ENCODE peak calls at places on chromosomes 4 and X, in seven cellular contexts. J is stomach, U is HCT116, N is SJSA1, R is neuronal stem cell, B is uterus, T is breast epithelium. Z is an unnamed sample. For H3K4me1, the result is how much of the 10 kb centered on the place peaks cover.

GRCh38 chr4:1052231-1052671 is 40.8 kb downstream of the FGFRL1 start:
- DNase-seq in T (peak), U (no peak), J (peak), B (no peak), N (no peak), R (no peak), Z (no peak)

GRCh38 chr4:70954032-70954431 is 39.4 kb upstream of the DCK start:
- DNase-seq in U (no peak), T (no peak), J (no peak), B (no peak), R (no peak), N (no peak), Z (no peak)

GRCh38 chr4:150799207-150799606 is 215.9 kb downstream of the LRBA start:
- DNase-seq in J (no peak), N (no peak), R (no peak), U (no peak), T (no peak), B (no peak), Z (no peak)

GRCh38 chr4:110294165-110294564 is 95.8 kb upstream of the ELOVL6 start:
- DNase-seq in B (no peak), J (no peak), T (no peak), U (no peak), R (no peak), N (peak), Z (no peak)

GRCh38 chr4:88104902-88105610 is 53.4 kb downstream of the ABCG2 start:
- DNase-seq in U (no peak), T (no peak), N (no peak), B (no peak), J (no peak), R (no peak), Z (no peak)

GRCh38 chrX:134476284-134476683 is 16.3 kb downstream of the HPRT1 start:
- DNase-seq in T (no peak), B (no peak), J (no peak), R (no peak), N (no peak), U (no peak), Z (no peak)

GRCh38 chr4:156322592-156322991 is 368.9 kb upstream of the CTSO start:
- DNase-seq in T (no peak), U (peak), J (no peak), R (no peak), B (no peak), N (no peak), Z (no peak)

GRCh38 chr4:11505225-11505971 is 76.7 kb upstream of the HS3ST1 start:
- DNase-seq in R (no peak), J (peak), T (no peak), U (peak), N (no peak), B (no peak), Z (no peak)

GRCh38 chr4:119471259-119471658 is 149.3 kb upstream of the FABP2 start:
- DNase-seq in N (no peak), B (no peak), J (no peak), T (no peak), U (no peak), R (no peak), Z (no peak)

GRCh38 chr4:97665553-97665952 is 477.7 kb downstream of the STPG2 start:
- DNase-seq in T (no peak), N (no peak), U (no peak), R (no peak), J (no peak), B (no peak), Z (no peak)

GRCh38 chrX:11566814-11567213 is 98.9 kb downstream of the ARHGAP6 start:
- DNase-seq in J (no peak), U (no peak), R (no peak), N (no peak), B (no peak), T (no peak), Z (no peak)

GRCh38 chr4:1310796-1311715 is 21.4 kb downstream of the MAEA start:
- DNase-seq in T (no peak), U (no peak), J (no peak), R (no peak), B (no peak), N (no peak), Z (no peak)

GRCh38 chr4:20368926-20369325 is 117.2 kb downstream of the SLIT2 start:
- DNase-seq in B (no peak), N (no peak), U (no peak), J (no peak), T (no peak), R (no peak), Z (no peak)

GRCh38 chr4:158217763-158218162 is 7.5 kb downstream of the TMEM144 start:
- DNase-seq in J (no peak), N (no peak), T (no peak), U (no peak), B (no peak), R (no peak), Z (no peak)

GRCh38 chrX:68511255-68511654 is 12.4 kb downstream of the YIPF6 start:
- DNase-seq in U (no peak), R (no peak), N (no peak), T (no peak), J (no peak), B (peak), Z (no peak)

GRCh38 chrX:19883878-19884277 is 3.5 kb downstream of the SH3KBP1 start:
- DNase-seq in N (no peak), R (no peak), U (peak), J (no peak), B (no peak), T (no peak), Z (no peak)

GRCh38 chr4:55359397-55359916 is 13.4 kb downstream of the SRD5A3 start:
- DNase-seq in B (peak), U (no peak), N (no peak), J (no peak), R (no peak), T (no peak), Z (no peak)

GRCh38 chrX:107674480-107675364 is 46.4 kb downstream of the PRPS1 start:
- DNase-seq in J (peak), B (peak), U (no peak), R (no peak), T (peak), N (peak), Z (peak)

GRCh38 chrX:107673401-107673800 is 45.1 kb downstream of the PRPS1 start:
- DNase-seq in U (no peak), N (no peak), R (no peak), J (no peak), T (no peak), B (no peak), Z (no peak)

GRCh38 chrX:107672955-107673378 is 44.7 kb downstream of the PRPS1 start:
- DNase-seq in T (peak), R (no peak), N (peak), U (peak), J (peak), B (peak), Z (peak)

GRCh38 chrX:107675365-107675654 is 47.0 kb downstream of the PRPS1 start:
- DNase-seq in J (no peak), U (no peak), N (no peak), R (no peak), B (no peak), T (no peak), Z (no peak)

GRCh38 chrX:107673933-107674479 is 45.7 kb downstream of the PRPS1 start:
- DNase-seq in B (peak), U (no peak), J (peak), R (no peak), N (peak), T (peak), Z (peak)
- H3K4me1 ChIP-seq in B (under half), U (under half), J (under half), R (under half), N (under half), T (under half), Z (half or more)

GRCh38 chr4:185186769-185187168 is 17.0 kb downstream of the CFAP97 start:
- DNase-seq in N (no peak), B (no peak), U (no peak), T (no peak), R (no peak), J (no peak), Z (no peak)
- H3K4me1 ChIP-seq in N (under half), B (under half), U (under half), T (under half), R (under half), J (under half), Z (under half)

DNA sequence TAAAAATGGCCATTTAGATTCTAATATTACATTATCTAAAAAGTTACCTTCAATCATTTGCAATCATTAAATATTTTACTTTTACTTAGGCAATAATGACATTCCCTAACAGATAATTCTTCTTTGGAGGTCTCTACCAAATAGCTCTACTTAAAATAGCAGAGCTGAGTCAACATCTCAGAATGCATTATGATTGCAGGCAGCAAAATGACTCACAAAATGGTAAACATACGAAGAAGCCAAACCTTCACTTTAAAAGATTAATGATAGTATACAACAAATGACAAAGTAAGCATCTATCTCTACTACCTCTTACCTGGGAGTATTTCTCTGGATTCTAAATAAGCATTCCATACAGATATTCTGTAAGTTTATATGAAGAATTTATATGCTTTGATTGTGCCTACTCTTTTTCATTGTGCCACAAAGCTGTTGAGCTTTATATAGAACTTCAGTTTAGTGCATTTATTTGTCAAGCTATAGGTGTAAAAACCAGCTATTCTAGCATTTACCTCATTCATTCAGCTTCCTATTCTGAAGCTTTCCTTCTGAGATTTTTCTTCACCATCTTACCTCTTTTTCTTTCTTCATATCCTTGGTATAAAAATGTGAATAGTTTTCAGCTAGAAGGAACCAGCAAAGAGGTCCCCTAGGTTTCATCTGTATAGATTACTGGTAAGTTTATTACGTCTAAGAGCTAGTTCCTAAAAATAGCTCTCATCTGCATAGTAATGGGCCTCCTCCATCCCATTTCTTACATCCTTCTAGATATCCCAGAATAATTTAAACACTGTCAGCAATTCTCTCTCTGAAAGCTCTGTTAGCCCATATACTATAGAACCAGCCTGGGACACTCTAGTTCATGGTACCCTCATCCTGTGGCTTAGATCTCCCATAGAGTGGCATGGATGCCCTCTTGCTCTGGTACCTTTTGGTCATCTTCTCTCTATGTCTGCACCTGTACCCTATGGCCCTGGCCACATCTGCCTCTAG is 17.2 kb upstream of the SPCS3 start:
- DNase-seq in N (no peak), J (no peak), R (no peak), T (no peak), B (no peak), U (peak), Z (no peak)
- H3K4me1 ChIP-seq in N (under half), J (under half), R (under half), T (under half), B (under half), U (under half), Z (under half)

GRCh38 chr4:169226565-169226964 is 44.2 kb downstream of the SH3RF1 start:
- DNase-seq in U (no peak), N (no peak), J (no peak), R (no peak), B (no peak), T (no peak), Z (no peak)
- H3K4me1 ChIP-seq in U (half or more), N (half or more), J (under half), R (under half), B (under half), T (under half), Z (under half)

DNA sequence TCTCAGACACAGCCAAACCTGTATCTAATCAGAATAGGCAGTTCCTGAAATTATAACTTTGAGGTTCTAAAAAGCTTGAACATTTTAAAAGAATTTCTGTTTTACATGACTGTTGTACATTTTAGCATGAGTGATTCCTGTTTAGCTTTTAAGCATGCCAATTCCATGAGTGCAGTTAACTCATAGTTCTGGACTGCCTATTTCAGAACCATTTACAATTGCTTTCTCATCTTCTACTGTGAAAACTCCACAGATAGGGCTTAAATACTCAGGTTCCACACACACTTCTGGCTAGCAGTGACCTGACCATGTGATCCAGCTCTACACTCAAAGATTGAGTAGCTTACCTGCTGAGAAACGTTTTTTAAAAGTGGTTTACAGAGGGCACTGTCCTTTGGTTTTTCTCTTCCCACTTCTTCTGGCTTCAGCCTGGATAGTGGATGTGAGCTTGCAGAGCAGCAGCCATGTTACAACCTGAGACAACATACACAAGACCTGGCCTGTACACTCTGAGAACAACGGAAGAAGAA is 280.8 kb downstream of the ANKRD50 start:
- DNase-seq in R (no peak), U (no peak), N (no peak), J (no peak), B (no peak), T (no peak), Z (no peak)
- H3K4me1 ChIP-seq in R (under half), U (under half), N (under half), J (under half), B (under half), T (under half), Z (under half)

GRCh38 chr4:185734214-185734613 is 77.8 kb downstream of the SORBS2 start:
- DNase-seq in U (no peak), R (no peak), J (no peak), T (no peak), N (no peak), B (no peak), Z (no peak)

GRCh38 chr4:185738038-185738552 is 73.9 kb downstream of the SORBS2 start:
- DNase-seq in N (no peak), R (no peak), B (peak), U (no peak), J (no peak), T (no peak), Z (no peak)

GRCh38 chr4:185735887-185736286 is 76.1 kb downstream of the SORBS2 start:
- DNase-seq in R (no peak), U (no peak), B (no peak), J (no peak), T (no peak), N (no peak), Z (no peak)

GRCh38 chr4:185737489-185738037 is 74.4 kb downstream of the SORBS2 start:
- DNase-seq in R (no peak), B (no peak), N (no peak), J (no peak), T (no peak), U (no peak), Z (no peak)

GRCh38 chr4:185734930-185735329 is 77.1 kb downstream of the SORBS2 start:
- DNase-seq in R (no peak), B (no peak), U (no peak), J (no peak), N (no peak), T (no peak), Z (no peak)
- H3K4me1 ChIP-seq in R (under half), B (under half), U (under half), J (half or more), N (under half), T (under half), Z (under half)

GRCh38 chr4:153501578-153501977 is 35.4 kb downstream of the TMEM131L start:
- DNase-seq in N (no peak), B (no peak), J (no peak), U (no peak), T (no peak), R (no peak), Z (no peak)
- H3K4me1 ChIP-seq in N (under half), B (under half), J (half or more), U (under half), T (under half), R (under half), Z (under half)

DNA sequence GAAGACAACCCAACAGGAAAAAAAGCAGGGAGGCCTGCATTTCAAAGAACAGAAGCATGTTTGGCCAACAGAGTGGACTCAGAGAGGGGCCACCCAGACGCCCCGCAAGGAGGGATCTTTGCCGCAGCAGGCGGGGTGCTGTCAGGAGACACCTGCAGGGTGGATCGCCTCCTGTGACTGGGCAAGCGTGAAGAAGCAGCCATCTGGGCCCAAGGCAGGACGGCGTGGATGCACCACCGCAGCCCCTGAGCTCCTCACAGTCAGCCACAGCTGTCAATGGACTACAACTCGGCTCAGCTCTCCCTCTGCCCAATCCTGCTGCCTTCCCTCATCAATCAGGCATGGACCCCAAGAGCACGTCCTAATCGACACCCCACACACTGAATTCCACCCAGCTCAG is 32.0 kb upstream of the MAN2B2 start:
- DNase-seq in U (no peak), J (no peak), N (no peak), R (no peak), B (no peak), T (no peak), Z (no peak)
- H3K4me1 ChIP-seq in U (under half), J (under half), N (under half), R (under half), B (under half), T (under half), Z (under half)